ENCODE peak calls at places on chromosomes 1 and 21, in six cellular contexts. E is fibroblast of lung, G is IMR-90, O is Peyer's patch, T is heart right ventricle, B is GM10248. R is an unnamed sample.

GRCh38 chr1:32151319-32151787 is 28.1 kb upstream of the TXLNA start:
- DNase-seq in B (no peak), G (peak), O (no peak), E (peak), T (no peak), R (no peak)

GRCh38 chr1:28890435-28890834 is 23.9 kb upstream of the EPB41 start:
- DNase-seq in G (no peak), T (no peak), B (no peak), E (no peak), O (no peak), R (no peak)

GRCh38 chr1:236103646-236104218 is 38.6 kb upstream of the GPR137B start:
- DNase-seq in T (peak), E (peak), O (peak), B (peak), G (peak), R (no peak)

GRCh38 chr1:110487676-110488075 is 31.3 kb downstream of the KCNA10 start:
- DNase-seq in G (peak), O (no peak), T (no peak), E (no peak), B (no peak), R (no peak)

GRCh38 chr1:178870944-178871343 is at the start of gene ANGPTL1:
- DNase-seq in G (peak), E (peak), O (no peak), B (no peak), T (peak), R (no peak)

GRCh38 chr1:33563702-33564101 is 91.3 kb downstream of the ZSCAN20 start:
- DNase-seq in G (no peak), O (no peak), B (no peak), T (no peak), E (no peak), R (no peak)

GRCh38 chr1:87117761-87118160 is 203.3 kb downstream of the HS2ST1 start:
- DNase-seq in B (no peak), T (no peak), E (peak), G (peak), O (no peak), R (no peak)

GRCh38 chr1:214198571-214198970 is 82.4 kb upstream of the SMYD2 start:
- DNase-seq in E (no peak), T (no peak), B (no peak), G (no peak), O (no peak), R (no peak)

DNA sequence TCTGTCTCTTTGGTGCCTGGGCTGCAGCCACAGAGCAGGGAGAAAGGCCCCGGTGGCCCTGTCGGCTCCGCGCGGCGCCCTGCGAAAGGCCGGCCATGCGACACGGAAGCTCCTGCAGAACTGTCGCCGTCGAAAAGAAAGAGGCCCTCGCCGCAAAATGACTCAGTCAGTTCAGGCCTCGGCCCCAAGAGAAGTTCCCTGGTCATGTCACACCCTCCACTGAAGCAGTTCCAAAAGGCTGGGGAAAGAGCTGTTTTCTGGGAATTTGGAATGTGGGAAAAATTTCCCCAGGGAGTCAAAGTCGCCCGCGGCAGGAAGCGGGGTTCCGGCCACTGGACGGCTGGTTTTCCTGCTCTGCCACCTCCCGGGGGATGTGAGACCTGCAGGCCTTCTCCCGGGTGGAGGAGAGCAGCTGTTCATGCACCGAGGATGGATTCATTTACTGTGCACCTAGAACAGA is 115.8 kb upstream of the ZNF678 start:
- DNase-seq in E (peak), O (no peak), B (no peak), G (no peak), T (peak), R (no peak)
- TF ChIP-seq CTCF in E (peak), O (peak), B (no peak), G (peak), T (peak), R (peak)

DNA sequence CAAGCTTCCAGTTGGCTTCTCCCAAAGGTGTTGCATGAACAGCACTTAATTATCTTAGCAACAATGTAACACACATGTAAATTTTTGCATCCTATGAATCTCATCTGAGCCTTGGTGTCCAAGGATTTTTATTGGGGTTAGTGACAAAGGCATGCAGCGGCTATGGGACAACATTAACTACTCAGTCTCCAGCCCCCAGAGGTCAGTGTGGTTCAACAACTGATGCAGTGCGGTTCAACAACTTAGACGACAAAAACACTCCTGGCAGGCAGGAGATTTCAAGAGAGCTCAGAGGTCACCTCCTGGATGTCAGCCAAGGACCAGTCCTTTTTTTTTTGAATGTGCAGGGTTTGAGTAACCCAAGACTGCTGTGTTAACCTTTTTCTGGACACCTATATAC is 77.5 kb upstream of the HMCN1 start:
- DNase-seq in T (no peak), G (no peak), E (no peak), B (no peak), O (no peak), R (no peak)
- TF ChIP-seq CTCF in T (no peak), G (no peak), E (no peak), B (no peak), O (no peak), R (no peak)

GRCh38 chr21:45556302-45556644 is 14.0 kb upstream of the SLC19A1 start:
- DNase-seq in O (no peak), G (no peak), T (no peak), E (no peak), B (no peak), R (no peak)
- TF ChIP-seq CTCF in O (no peak), G (no peak), T (no peak), E (no peak), B (no peak), R (no peak)

GRCh38 chr1:14567056-14567455 is 31.4 kb upstream of the KAZN start:
- DNase-seq in G (no peak), T (no peak), O (no peak), E (no peak), B (no peak), R (no peak)
- TF ChIP-seq CTCF in G (no peak), T (no peak), O (no peak), E (no peak), B (no peak), R (peak)

GRCh38 chr1:57079454-57080157 is 113.8 kb upstream of the C8B start:
- DNase-seq in G (no peak), O (no peak), B (no peak), T (no peak), E (no peak), R (no peak)
- TF ChIP-seq CTCF in G (peak), O (no peak), B (peak), T (peak), E (peak), R (peak)

DNA sequence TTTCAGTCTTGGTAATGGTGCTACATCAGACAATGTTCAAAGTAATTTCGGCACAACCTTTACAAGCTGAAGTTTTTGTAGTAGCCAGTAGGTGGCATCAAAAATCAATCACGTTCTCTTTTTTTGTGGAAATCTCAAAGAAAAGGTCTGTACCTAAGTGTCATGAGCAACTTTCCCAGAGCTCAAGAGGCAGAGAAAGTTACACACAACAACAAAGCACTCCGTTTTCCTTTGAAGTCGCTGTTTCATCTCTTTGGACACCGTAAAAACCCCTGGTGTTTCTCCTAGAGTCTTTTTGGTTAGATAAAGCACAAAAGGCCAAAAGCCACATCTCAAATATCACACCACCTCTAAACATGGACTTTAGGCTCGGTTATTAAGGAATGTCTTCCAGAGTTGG is 131.6 kb downstream of the LHX8 start:
- DNase-seq in O (no peak), G (peak), T (no peak), B (peak), E (peak), R (no peak)
- TF ChIP-seq CTCF in O (no peak), G (peak), T (peak), B (peak), E (peak), R (peak)

GRCh38 chr21:44742418-44743153 is 31.2 kb upstream of the TSPEAR start:
- DNase-seq in E (no peak), G (peak), B (no peak), O (peak), T (no peak), R (no peak)
- TF ChIP-seq CTCF in E (peak), G (peak), B (peak), O (peak), T (peak), R (peak)

GRCh38 chr21:44774972-44775371 is 26.6 kb downstream of the UBE2G2 start:
- DNase-seq in T (no peak), E (no peak), B (no peak), O (no peak), G (no peak), R (no peak)
- TF ChIP-seq CTCF in T (no peak), E (no peak), B (no peak), O (no peak), G (no peak), R (no peak)

DNA sequence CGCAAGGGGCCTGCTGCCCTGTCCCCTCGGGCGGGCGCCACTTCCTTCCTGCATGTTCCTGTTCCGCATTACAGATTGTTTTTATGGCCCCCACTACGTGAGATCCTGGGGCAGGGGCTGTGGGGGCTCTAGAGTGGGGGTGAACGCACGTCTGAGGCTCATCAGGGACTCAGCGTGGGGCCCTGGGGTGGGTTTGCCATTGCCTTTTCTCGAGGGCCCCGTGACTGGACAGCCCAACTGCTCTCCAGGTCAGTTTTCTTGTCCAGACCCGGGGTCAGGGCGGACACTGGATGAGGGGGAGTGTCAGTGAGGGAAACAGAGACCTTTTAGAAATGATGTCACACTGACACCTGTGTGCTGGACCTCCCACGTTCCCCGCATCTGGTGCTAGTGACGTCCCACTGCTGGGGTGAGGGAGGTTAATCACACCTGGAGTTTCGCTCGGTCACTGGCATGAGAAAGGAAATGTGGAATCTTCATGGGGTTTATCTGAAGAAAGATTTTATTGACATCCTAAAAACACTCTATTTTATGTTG is 65.9 kb downstream of the AGPAT3 start:
- DNase-seq in O (no peak), G (no peak), B (no peak), E (no peak), T (no peak), R (no peak)
- TF ChIP-seq CTCF in O (no peak), G (no peak), B (no peak), E (no peak), T (no peak), R (no peak)

GRCh38 chr1:72284398-72285073 is 2.2 kb upstream of the NEGR1 start:
- DNase-seq in B (peak), T (peak), G (peak), E (peak), O (peak), R (no peak)
- TF ChIP-seq CTCF in B (no peak), T (no peak), G (peak), E (peak), O (no peak), R (peak)